ENCODE peak calls at places on chromosomes 2 and 18, in five cellular contexts. M is neural progenitor cell, W is HCT116, Y is GM23248, H is PC-3. C is an unnamed sample.
A peak's percentile ranks its signal among the peaks of the same experiment; 100 is the strongest.

GRCh38 chr2:205678743-205679142 is 3.6 kb upstream of the NRP2 start:
- DNase-seq in H (no peak), M (no peak), W (no peak), Y (no peak), C (no peak)

GRCh38 chr18:12904012-12904516 is 20.0 kb upstream of the PTPN2 start:
- DNase-seq in M (no peak), H (no peak), W (no peak), Y (no peak), C (no peak)

GRCh38 chr2:33810046-33810835 is 211.1 kb upstream of the FAM98A start:
- DNase-seq in W (no peak), H (peak; percentile 25), M (no peak), Y (peak; percentile 77), C (no peak)

GRCh38 chr18:12741351-12741750 is 38.5 kb downstream of the PSMG2 start:
- DNase-seq in H (peak; percentile 99), Y (peak; percentile 92), W (no peak), M (no peak), C (no peak)

GRCh38 chr2:132824716-132825115 is 154.7 kb upstream of the LYPD1 start:
- DNase-seq in M (no peak), Y (peak; percentile 37), H (peak; percentile 52), W (no peak), C (no peak)

GRCh38 chr2:13651684-13652131 is 935.0 kb downstream of the TRIB2 start:
- DNase-seq in M (no peak), Y (no peak), W (no peak), H (no peak), C (peak; percentile 83)

GRCh38 chr2:205712508-205712907 is 30.2 kb downstream of the NRP2 start:
- DNase-seq in Y (peak; percentile 62), W (no peak), H (peak; percentile 43), M (no peak), C (no peak)

GRCh38 chr2:128442053-128442751 is 123.5 kb upstream of the HS6ST1 start:
- DNase-seq in M (no peak), H (no peak), W (no peak), Y (no peak), C (no peak)

GRCh38 chr2:187372213-187372612 is 75.8 kb downstream of the CALCRL start:
- DNase-seq in W (no peak), Y (peak; percentile 32), M (no peak), H (no peak), C (no peak)

GRCh38 chr2:215728504-215729065 is 284.8 kb downstream of the MREG start:
- DNase-seq in M (no peak), Y (peak; percentile 93), H (peak; percentile 91), W (no peak), C (no peak)

GRCh38 chr2:39146022-39146421 is 25.2 kb upstream of the SOS1 start:
- DNase-seq in Y (no peak), M (no peak), H (no peak), W (no peak), C (no peak)

GRCh38 chr2:5315512-5315911 is 376.7 kb upstream of the SOX11 start:
- DNase-seq in Y (no peak), M (peak; percentile 50), H (no peak), W (no peak), C (no peak)

GRCh38 chr18:55838841-55839240 is 250.8 kb upstream of the TCF4 start:
- DNase-seq in W (no peak), Y (peak; percentile 82), M (no peak), H (peak; percentile 41), C (no peak)

GRCh38 chr2:181070119-181070833 is 89.9 kb downstream of the UBE2E3 start:
- DNase-seq in W (peak; percentile 36), H (peak; percentile 69), M (no peak), Y (peak; percentile 69), C (no peak)

GRCh38 chr18:8367217-8367988 is 241.8 kb upstream of the RAB12 start:
- DNase-seq in Y (peak; percentile 38), M (peak; percentile 90), H (peak; percentile 49), W (peak; percentile 7), C (peak; percentile 81)

GRCh38 chr18:46413684-46414083 is 243.3 kb downstream of the LOXHD1 start:
- DNase-seq in Y (no peak), H (no peak), W (no peak), M (no peak), C (no peak)

GRCh38 chr18:46411862-46412690 is 244.9 kb downstream of the LOXHD1 start:
- DNase-seq in Y (no peak), M (no peak), H (no peak), W (no peak), C (no peak)

GRCh38 chr18:46412831-46413371 is 244.1 kb downstream of the LOXHD1 start:
- DNase-seq in H (no peak), W (no peak), Y (no peak), M (no peak), C (no peak)

GRCh38 chr18:46408334-46408987 is 248.6 kb downstream of the LOXHD1 start:
- DNase-seq in M (peak; percentile 47), H (no peak), W (no peak), Y (no peak), C (no peak)

DNA sequence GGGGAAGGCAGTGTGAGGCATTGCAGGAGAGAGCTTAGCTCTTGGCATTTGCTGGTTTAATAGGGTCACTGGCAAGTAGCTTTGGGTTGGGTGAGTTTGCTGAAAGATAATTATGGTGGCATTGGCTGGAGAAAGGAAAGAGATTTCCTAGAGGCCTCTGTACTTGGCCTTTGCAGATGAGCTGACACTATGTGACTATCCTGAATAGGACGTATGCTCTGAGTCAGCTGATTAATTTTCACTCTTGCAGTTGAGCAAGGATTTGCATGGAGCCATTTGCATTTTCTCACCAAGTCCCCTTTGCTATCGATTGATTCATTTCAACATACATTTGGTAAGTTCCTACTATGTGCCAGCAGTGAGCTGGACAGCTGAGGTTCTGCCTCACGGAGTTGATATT is 245.8 kb downstream of the LOXHD1 start:
- DNase-seq in Y (no peak), H (no peak), W (no peak), M (no peak), C (no peak)
- H3K9ac ChIP-seq in Y (no peak overlapping the region), H (no peak overlapping the region), W (no peak overlapping the region), M (no peak overlapping the region), C (no peak overlapping the region)

GRCh38 chr2:118833716-118834439 is 13.6 kb downstream of the EN1 start:
- DNase-seq in W (no peak), Y (no peak), H (no peak), M (peak; percentile 49), C (no peak)
- TF ChIP-seq EZH2 in W (no peak), Y (no peak), H (no peak), M (peak; percentile 94), C (no peak)

GRCh38 chr2:80238692-80239469 is 65.7 kb downstream of the LRRTM1 start:
- DNase-seq in Y (peak; percentile 42), W (peak; percentile 7), M (peak; percentile 51), H (peak; percentile 59), C (peak; percentile 20)
- TF ChIP-seq EZH2phosphoT487 in Y (no peak), W (no peak), M (no peak), H (no peak), C (no peak)

GRCh38 chr2:108377411-108377810 is 343 bp upstream of the SULT1C4 start:
- DNase-seq in H (no peak), W (no peak), Y (no peak), M (no peak), C (no peak)
- H3K9ac ChIP-seq in H (no peak overlapping the region), W (no peak overlapping the region), Y (no peak overlapping the region), M (no peak overlapping the region), C (no peak overlapping the region)

DNA sequence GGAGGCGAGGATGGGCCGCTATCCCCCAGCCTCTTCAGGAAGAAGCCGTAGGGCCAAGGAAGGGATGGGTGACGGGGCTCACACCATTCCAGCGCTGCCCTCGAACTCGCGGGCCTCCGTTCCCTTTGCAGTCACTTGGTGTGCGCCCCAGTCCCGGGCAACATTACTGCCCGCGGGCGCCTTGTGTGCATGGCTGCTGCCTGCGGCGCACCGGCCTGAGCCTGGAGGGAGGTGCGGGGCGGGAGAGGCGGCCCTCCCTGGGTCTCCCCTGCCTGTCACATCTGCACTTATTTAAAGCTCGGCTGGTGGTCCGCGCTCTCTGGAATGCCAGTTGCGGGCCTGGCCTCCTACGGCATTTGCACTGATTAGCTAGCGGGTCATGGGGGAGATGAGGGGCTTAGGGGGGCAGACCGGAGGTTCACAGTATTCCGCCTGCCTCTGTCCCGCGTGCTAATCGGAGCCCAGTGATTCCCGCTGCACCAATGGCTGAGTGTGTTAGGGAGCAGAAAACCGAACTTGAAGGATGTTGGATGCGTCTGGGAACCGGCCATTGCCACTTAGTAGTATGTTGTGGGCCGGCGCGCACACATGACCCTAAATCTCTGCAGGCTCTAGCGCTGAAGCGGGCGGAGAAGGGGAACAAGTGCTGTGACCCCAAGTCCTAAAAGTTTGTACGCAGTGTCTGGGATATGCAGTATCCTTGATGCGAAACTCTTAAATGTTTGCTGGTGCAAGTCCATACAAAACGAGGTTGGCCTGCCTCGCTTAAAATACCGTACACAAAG is 161.1 kb upstream of the SIX2 start:
- DNase-seq in M (peak; percentile 84), H (no peak), W (no peak), Y (no peak), C (no peak)
- TF ChIP-seq EZH2 in M (peak; percentile 87), H (no peak), W (no peak), Y (no peak), C (no peak)

DNA sequence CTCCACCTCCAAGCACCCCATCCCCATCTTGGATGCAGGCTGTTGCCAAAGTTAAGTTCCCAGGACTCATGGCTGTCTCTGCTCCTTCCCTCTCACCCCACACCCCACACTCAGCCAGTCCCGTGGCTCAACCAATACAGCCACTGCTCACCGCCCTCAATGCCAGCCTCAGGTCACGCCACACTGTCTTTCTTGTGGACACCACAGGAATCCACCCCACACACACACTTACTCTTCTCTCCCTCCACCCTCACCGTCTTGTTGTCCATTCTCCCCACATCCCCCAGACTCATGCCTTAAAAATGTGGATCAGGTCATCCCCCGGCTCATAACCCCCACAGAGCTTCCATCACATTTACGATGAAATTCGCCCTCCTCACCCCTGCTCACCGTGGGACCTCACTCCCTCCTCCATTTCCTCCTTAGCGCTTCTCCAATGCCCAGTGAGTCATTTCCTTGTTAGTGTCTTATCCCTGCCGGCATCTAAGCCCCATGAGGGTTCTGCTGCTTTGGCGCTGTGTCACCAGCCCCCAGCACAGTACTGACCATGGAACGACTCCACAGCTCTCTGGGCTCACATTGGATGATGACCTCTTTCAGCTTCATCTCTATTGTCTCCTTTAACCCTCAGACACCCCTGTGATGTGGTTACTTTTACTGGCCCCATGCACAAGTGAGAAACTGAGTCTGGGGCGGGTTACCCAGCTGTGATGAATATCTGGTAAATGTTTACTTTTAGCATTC is 13.8 kb downstream of the MLPH start:
- DNase-seq in Y (peak; percentile 100), M (no peak), W (peak; percentile 94), H (peak; percentile 98), C (no peak)
- TF ChIP-seq EZH2phosphoT487 in Y (peak; percentile 9), M (no peak), W (no peak), H (no peak), C (no peak)

C was measured in MM.1S.